ENCODE peak calls at places on chromosomes 5 and 9, in seven cellular contexts. H, R, W, M, Q, T and F are unnamed samples.
A peak's percentile ranks its signal among the peaks of the same experiment; 100 is the strongest.

GRCh38 chr5:144187699-144188294 is 17.1 kb downstream of the KCTD16 start:
- DNase-seq in H (peak; percentile 65), R (no peak), W (peak; percentile 27), M (no peak), Q (no peak), T (peak; percentile 87), F (peak; percentile 12)

GRCh38 chr9:125829743-125830142 is 82.6 kb downstream of the PBX3 start:
- DNase-seq in H (peak; percentile 54), R (no peak), W (no peak), M (no peak), Q (no peak), T (peak; percentile 81), F (no peak)

GRCh38 chr5:77957-78804 is 13.8 kb upstream of the PLEKHG4B start:
- DNase-seq in H (no peak), R (no peak), W (peak; percentile 32), M (no peak), Q (peak; percentile 56), T (peak; percentile 67), F (peak; percentile 24)

GRCh38 chr5:157670662-157671591 is at the start of gene C5orf52:
- DNase-seq in H (peak; percentile 23), R (peak; percentile 86), W (peak; percentile 47), M (no peak), Q (no peak), T (peak; percentile 81), F (peak; percentile 39)

GRCh38 chr9:123150708-123151503 is 117.4 kb downstream of the GPR21 start:
- DNase-seq in H (no peak), R (no peak), W (no peak), M (no peak), Q (no peak), T (no peak), F (no peak)

GRCh38 chr5:154466147-154466546 is 11.9 kb downstream of the HAND1 start:
- DNase-seq in H (no peak), R (no peak), W (peak; percentile 32), M (no peak), Q (no peak), T (no peak), F (no peak)

GRCh38 chr5:68409259-68409658 is 193.7 kb downstream of the PIK3R1 start:
- DNase-seq in H (no peak), R (no peak), W (no peak), M (no peak), Q (no peak), T (no peak), F (no peak)

GRCh38 chr5:77015938-77016569 is 14.2 kb upstream of the AGGF1 start:
- DNase-seq in H (no peak), R (no peak), W (peak; percentile 12), M (no peak), Q (no peak), T (no peak), F (no peak)

GRCh38 chr9:128296340-128297220 is 20.5 kb downstream of the SWI5 start:
- DNase-seq in H (no peak), R (no peak), W (peak; percentile 46), M (no peak), Q (peak; percentile 85), T (no peak), F (no peak)

GRCh38 chr5:90201923-90202322 is 207.6 kb downstream of the CETN3 start:
- DNase-seq in H (no peak), R (no peak), W (no peak), M (no peak), Q (no peak), T (no peak), F (no peak)

GRCh38 chr5:75610201-75610600 is 1.1 kb upstream of the ANKDD1B start:
- DNase-seq in H (no peak), R (no peak), W (no peak), M (no peak), Q (no peak), T (no peak), F (no peak)

GRCh38 chr5:121870489-121870888 is 18.8 kb downstream of the FTMT start:
- DNase-seq in H (no peak), R (no peak), W (no peak), M (no peak), Q (no peak), T (no peak), F (no peak)

GRCh38 chr5:146338774-146339714 is at the start of gene POU4F3:
- DNase-seq in H (no peak), R (peak; percentile 83), W (no peak), M (peak; percentile 81), Q (no peak), T (no peak), F (no peak)

GRCh38 chr5:129631946-129632345 is 115.9 kb upstream of the MINAR2 start:
- DNase-seq in H (no peak), R (no peak), W (no peak), M (no peak), Q (no peak), T (no peak), F (no peak)

GRCh38 chr5:88824892-88825781 is 57.8 kb downstream of the MEF2C start:
- DNase-seq in H (no peak), R (no peak), W (no peak), M (no peak), Q (no peak), T (no peak), F (no peak)

GRCh38 chr5:115389074-115389798 is 92.8 kb upstream of the CCDC112 start:
- DNase-seq in H (no peak), R (no peak), W (no peak), M (no peak), Q (no peak), T (peak; percentile 54), F (no peak)

GRCh38 chr9:35840901-35841900 is 12.2 kb downstream of the TMEM8B start:
- DNase-seq in H (no peak), R (peak; percentile 58), W (no peak), M (no peak), Q (no peak), T (peak; percentile 62), F (no peak)

GRCh38 chr9:90839183-90839582 is 37.6 kb downstream of the SYK start:
- DNase-seq in H (no peak), R (no peak), W (no peak), M (no peak), Q (no peak), T (no peak), F (no peak)

GRCh38 chr5:174343826-174344225 is 298.3 kb downstream of the NSG2 start:
- DNase-seq in H (no peak), R (no peak), W (no peak), M (no peak), Q (no peak), T (no peak), F (no peak)

GRCh38 chr5:35145671-35146317 is 84.5 kb downstream of the PRLR start:
- DNase-seq in H (no peak), R (no peak), W (no peak), M (no peak), Q (no peak), T (no peak), F (no peak)

GRCh38 chr9:74001382-74001781 is 495.8 kb upstream of the RORB start:
- DNase-seq in H (no peak), R (no peak), W (no peak), M (no peak), Q (no peak), T (no peak), F (no peak)

GRCh38 chr5:116032094-116032517 is at the start of gene ARL14EPL:
- DNase-seq in H (no peak), R (no peak), W (peak; percentile 47), M (no peak), Q (peak; percentile 23), T (no peak), F (no peak)

GRCh38 chr5:145495741-145496140 is 339.4 kb downstream of the PRELID2 start:
- DNase-seq in H (no peak), R (no peak), W (peak; percentile 2), M (no peak), Q (no peak), T (no peak), F (no peak)

DNA sequence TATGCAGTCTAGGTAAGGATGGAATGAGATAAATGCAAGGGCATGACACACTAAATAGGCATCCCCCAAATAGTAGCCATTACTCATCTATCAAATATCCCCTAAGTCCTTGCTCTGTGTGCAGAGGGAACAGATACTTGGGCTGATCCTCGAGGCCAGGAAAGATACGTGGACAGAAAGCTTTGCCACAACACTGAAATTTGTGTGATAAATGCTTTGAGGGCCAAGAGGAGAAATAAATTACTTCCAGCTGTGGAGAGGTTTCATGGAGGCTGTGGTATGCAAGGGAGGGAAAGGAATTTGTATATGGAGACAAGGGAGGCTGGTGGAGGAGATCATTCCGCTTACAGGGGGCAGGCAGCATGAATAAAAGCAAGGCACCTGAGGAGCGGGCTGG is 18.5 kb downstream of the ATOX1 start:
- DNase-seq in H (no peak), R (no peak), W (no peak), M (no peak), Q (no peak), T (no peak), F (no peak)
- TF ChIP-seq POLR2A in H (no peak), R (no peak), W (no peak), M (peak; percentile 15), Q (no peak), T (no peak), F (no peak)

DNA sequence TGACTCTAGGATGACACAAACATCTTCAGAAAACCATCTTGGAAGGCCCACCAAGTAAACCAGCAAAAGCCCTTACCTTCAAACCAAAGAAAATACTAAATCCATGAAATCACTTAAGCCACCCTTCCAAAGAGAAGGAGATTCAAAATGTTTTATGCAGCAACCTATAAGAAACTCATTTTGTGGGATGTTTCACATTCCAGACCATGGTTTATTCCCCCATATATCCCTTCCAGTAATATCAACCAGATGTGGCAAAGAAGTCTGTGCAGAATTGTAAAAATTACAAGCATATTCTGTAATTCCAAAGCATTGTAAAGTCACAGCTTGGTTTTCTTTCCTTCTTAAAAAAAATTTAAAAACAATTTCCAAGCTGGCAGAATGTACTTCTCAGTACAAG is 117.4 kb downstream of the SLIT3 start:
- DNase-seq in H (no peak), R (no peak), W (no peak), M (no peak), Q (no peak), T (no peak), F (no peak)
- TF ChIP-seq POLR2AphosphoS5 in H (no peak), R (no peak), W (no peak), M (no peak), Q (no peak), T (no peak), F (no peak)

GRCh38 chr5:17620627-17621026 is 10.4 kb downstream of the TAF11L12 start:
- DNase-seq in H (no peak), R (peak; percentile 47), W (no peak), M (peak; percentile 84), Q (peak; percentile 62), T (no peak), F (no peak)
- TF ChIP-seq CTCF in H (no peak), R (no peak), W (peak; percentile 17), M (peak; percentile 74), Q (peak; percentile 70), T (no peak), F (no peak)

DNA sequence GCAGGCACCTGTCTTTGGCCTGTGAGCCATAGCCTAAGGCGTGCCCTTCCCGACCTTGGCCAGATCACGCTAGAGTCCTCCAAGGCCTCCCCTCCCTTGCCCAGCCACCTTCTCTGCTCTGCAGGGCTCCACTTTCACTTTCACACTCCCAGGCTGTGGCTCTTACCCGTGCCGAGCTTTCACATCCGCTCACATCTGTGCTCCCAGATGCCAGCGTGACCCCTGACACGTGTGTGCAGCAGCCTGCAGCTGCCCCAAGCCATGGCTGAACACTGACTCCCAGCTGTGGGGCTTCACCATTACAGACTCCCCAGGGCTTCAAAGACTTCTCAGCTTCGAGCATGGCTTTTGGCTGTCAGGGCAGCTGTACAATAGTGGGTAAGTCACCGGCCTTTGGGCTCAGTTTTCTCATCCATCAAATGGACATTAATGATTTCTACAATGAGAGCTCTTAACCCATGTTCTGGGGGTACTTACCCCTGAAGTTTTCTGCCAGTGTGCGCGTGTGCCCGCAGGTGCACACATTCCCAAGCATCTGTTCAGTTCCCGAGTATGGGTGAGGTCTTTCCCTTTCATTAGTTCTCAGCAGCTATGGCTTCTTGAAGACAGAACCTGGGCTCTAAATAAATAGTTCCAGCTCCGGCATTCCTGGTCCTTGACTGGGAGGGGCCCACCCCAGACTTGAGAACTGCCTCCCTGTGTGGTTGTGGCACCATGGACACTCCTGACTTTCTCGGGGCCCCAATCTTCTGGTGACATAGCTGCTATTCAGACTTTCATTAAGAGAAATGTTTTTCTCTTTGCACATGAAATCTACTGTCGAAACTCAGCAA is 118.6 kb downstream of the RGS3 start:
- DNase-seq in H (peak; percentile 96), R (peak; percentile 76), W (no peak), M (no peak), Q (no peak), T (peak; percentile 97), F (peak; percentile 48)
- TF ChIP-seq POLR2A in H (no peak), R (no peak), W (no peak), M (no peak), Q (no peak), T (no peak), F (no peak)